ENCODE peak calls at places on chromosomes 6 and 20, in nine cellular contexts. R is endothelial cell, X is BE2C, T is nephron progenitor cell, P is GM06990, A is neural progenitor cell, G is uterus, C is HFFc6, L is pancreas. H is an unnamed sample.

GRCh38 chr6:122063090-122063489 is 336.4 kb upstream of the HSF2 start:
- DNase-seq in C (no peak), X (no peak), G (no peak), A (peak; percentile 18), P (no peak), R (no peak), T (no peak), L (no peak), H (no peak)

GRCh38 chr6:4603291-4603690 is 172.9 kb upstream of the CDYL start:
- DNase-seq in L (no peak), X (no peak), T (no peak), G (peak; percentile 34), R (no peak), A (no peak), P (no peak), C (peak; percentile 77), H (no peak)

GRCh38 chr20:58017237-58017969 is 211.1 kb downstream of the ANKRD60 start:
- DNase-seq in R (no peak), A (no peak), T (no peak), C (peak; percentile 74), L (no peak), G (no peak), X (no peak), P (no peak), H (peak; percentile 19)

GRCh38 chr20:53910312-53911002 is 159.9 kb downstream of the BCAS1 start:
- DNase-seq in L (no peak), R (no peak), G (no peak), X (no peak), T (no peak), A (no peak), P (no peak), C (no peak), H (no peak)

GRCh38 chr6:5671162-5671561 is 335.6 kb downstream of the NRN1 start:
- DNase-seq in R (no peak), L (no peak), X (no peak), C (no peak), A (no peak), T (no peak), G (peak; percentile 19), P (peak; percentile 20), H (no peak)

GRCh38 chr6:152057832-152058498 is 250.5 kb downstream of the ESR1 start:
- DNase-seq in P (no peak), A (no peak), X (no peak), L (no peak), T (no peak), G (no peak), C (no peak), R (no peak), H (no peak)

GRCh38 chr6:116246089-116246488 is 7.8 kb downstream of the TSPYL4 start:
- DNase-seq in T (no peak), L (no peak), G (no peak), A (no peak), X (no peak), C (peak; percentile 81), P (no peak), R (no peak), H (no peak)

GRCh38 chr6:139380611-139381010 is 6.2 kb upstream of the CITED2 start:
- DNase-seq in T (no peak), G (no peak), L (no peak), R (no peak), P (no peak), A (no peak), C (no peak), X (no peak), H (no peak)

GRCh38 chr20:25478889-25479568 is 71.6 kb downstream of the GINS1 start:
- DNase-seq in X (no peak), G (no peak), P (no peak), L (no peak), C (no peak), R (no peak), A (no peak), T (no peak), H (no peak)

GRCh38 chr6:132198896-132199295 is 202.4 kb downstream of the MOXD1 start:
- DNase-seq in L (no peak), R (no peak), G (no peak), P (no peak), T (no peak), X (no peak), A (no peak), C (peak; percentile 67), H (no peak)

GRCh38 chr6:34246249-34246562 is 2.6 kb downstream of the SMIM29 start:
- DNase-seq in A (no peak), L (no peak), X (no peak), R (no peak), P (no peak), T (no peak), G (no peak), C (no peak), H (no peak)

GRCh38 chr6:34247481-34248197 is 1.2 kb downstream of the SMIM29 start:
- DNase-seq in A (no peak), L (peak; percentile 54), C (no peak), T (no peak), G (peak; percentile 23), R (no peak), P (peak; percentile 47), X (no peak), H (peak; percentile 35)

GRCh38 chr6:34248198-34248726 is 544 bp downstream of the SMIM29 start:
- DNase-seq in G (peak; percentile 75), T (peak; percentile 38), X (peak; percentile 42), L (peak; percentile 71), R (no peak), C (no peak), P (peak; percentile 70), A (peak; percentile 68), H (peak; percentile 74)

GRCh38 chr6:34248727-34249468 is at the start of gene SMIM29:
- DNase-seq in R (peak; percentile 99), C (peak; percentile 92), G (peak; percentile 96), A (peak; percentile 99), L (peak; percentile 99), X (peak; percentile 97), P (peak; percentile 95), T (peak; percentile 98), H (peak; percentile 98)

DNA sequence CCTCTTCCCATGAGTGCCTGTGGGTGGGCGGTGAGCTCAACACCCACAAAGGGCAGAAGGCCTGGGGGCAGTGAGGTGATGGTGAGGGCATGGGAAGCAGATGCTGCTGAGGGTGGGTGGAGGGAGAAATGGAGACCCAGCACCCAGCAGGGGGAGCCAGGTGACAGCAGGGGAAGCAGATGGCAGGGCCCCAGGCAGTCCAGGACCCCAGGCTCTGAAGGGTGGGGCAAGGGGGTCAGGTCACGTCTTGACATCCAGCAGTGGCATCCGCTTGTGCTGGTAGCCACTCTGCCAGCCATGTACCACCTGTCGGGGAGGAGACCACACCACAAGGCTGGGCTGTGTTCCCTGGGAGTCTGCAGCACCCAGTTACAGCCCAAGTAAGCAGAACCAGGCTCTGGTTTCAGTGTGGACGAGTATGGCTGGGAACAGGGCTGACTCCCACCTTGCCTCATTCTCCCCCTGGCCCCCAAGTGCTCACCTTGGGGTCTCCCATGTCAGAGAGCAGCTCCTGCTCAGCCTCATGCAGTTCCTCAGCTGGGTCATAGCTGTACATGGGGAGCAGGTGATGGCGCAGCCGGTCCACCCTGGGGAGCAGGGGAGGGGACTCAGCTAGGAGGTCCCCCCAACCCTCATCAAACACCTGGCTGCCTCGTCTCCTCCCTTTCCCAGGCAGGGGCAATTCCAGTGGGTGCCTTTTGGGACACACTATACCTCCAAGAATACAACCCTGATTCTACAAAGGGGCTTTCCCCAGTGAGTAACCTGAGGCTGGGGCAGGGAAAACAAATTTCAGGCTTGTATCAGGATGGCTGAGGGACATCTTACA is 2.0 kb downstream of the SMIM29 start:
- DNase-seq in C (no peak), G (no peak), L (peak; percentile 60), A (peak; percentile 49), T (peak; percentile 58), R (peak; percentile 66), P (peak; percentile 69), X (peak; percentile 88), H (peak; percentile 89)
- TF ChIP-seq CTCF in C (peak; percentile 74), G (no peak), L (no peak), A (peak; percentile 44), T (peak; percentile 39), R (no peak), P (peak; percentile 77), X (peak; percentile 75), H (peak; percentile 58)

DNA sequence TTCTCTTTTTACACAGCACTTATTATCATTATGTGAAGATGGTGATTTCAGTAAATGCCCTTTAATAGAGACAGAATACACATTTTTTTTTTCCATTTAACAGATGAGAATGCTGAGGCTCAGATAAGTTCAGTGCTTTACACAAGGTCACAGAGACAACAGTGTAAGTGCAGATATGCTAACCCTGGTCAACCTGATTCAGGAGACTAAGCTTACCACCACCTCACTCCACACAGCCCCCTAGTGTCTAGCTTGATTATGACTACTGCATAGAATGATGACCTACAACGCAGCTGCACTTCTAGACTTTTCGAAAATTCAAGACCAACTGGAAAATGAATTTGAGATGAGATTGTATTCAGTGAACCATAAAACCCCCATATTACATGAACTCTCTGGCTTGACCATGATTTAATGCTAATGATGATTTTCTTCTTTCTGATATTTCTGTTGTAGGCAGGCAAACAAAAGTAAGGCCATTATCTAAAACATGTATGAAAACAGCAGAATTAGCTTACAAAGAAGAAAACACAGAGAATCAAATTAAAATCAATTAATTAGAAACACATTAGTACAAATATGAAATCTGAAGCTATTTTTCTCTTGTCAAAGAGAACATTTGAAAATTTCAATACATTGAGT is 212.1 kb upstream of the PHACTR1 start:
- DNase-seq in C (peak; percentile 34), G (no peak), P (no peak), L (no peak), A (peak; percentile 39), T (no peak), X (peak; percentile 32), R (peak; percentile 23), H (no peak)
- TF ChIP-seq CTCF in C (peak; percentile 80), G (no peak), P (peak; percentile 71), L (peak; percentile 37), A (peak; percentile 59), T (peak; percentile 27), X (peak; percentile 60), R (peak; percentile 51), H (peak; percentile 74)

DNA sequence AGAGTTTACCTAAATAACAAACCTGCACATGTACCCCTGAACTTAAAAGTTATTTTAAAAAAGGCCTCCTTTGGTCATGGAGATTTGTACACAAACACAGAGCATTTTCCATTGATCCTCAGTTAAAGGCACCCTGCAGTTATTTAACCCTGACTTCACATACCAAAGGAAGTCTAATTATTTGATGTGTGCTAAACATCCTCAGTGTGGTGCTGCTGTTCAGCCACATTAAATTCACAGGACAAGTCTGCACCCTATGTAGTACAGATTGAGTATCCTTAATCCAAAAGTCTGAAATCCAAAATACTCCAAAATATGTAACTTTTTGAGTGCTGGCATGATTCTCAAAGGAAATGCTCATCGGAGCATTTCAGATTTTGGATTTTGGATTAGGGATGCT is 21.4 kb downstream of the KCNQ5 start:
- DNase-seq in P (no peak), X (no peak), G (no peak), R (no peak), A (no peak), T (no peak), C (no peak), L (no peak), H (no peak)
- TF ChIP-seq CTCF in P (no peak), X (no peak), G (no peak), R (no peak), A (no peak), T (no peak), C (peak; percentile 33), L (no peak), H (no peak)

DNA sequence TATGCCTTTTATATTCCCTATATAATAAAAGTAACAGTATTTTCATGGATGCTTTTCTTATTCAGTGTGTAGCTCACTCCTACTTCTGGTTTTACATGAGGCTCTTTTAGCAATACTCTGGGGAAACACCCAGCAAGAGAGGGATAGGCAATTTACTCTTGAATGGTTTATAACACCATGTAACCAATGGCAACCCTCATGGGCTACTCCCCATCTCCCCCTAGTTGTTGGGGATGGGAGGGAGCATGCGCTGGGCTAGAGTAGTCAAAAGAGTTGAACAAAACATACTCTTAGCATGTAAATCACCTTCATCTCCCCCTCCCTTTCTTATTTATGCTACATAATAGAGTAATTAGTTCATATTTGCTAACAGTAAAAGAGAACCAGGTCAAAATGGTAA is 140.1 kb upstream of the LRFN2 start:
- DNase-seq in A (peak; percentile 55), P (no peak), G (no peak), X (no peak), C (no peak), L (no peak), T (no peak), R (no peak), H (peak; percentile 38)
- TF ChIP-seq CTCF in A (peak; percentile 41), P (no peak), G (no peak), X (peak; percentile 43), C (no peak), L (no peak), T (peak; percentile 36), R (no peak), H (peak; percentile 60)